ENCODE peak calls at places on chromosomes 5 and 9, in four cellular contexts. P, H, M and R are unnamed samples.

GRCh38 chr5:92222449-92222848 is 839.3 kb upstream of the ARRDC3 start:
- DNase-seq in P (peak), H (no peak), M (peak), R (no peak)

GRCh38 chr9:36818242-36818938 is 215.7 kb downstream of the PAX5 start:
- DNase-seq in P (no peak), H (no peak), M (peak), R (no peak)

GRCh38 chr9:6893350-6894131 is 135.8 kb downstream of the KDM4C start:
- DNase-seq in P (no peak), H (no peak), M (no peak), R (no peak)

GRCh38 chr9:137458194-137459146 is 664 bp downstream of the NSMF start:
- DNase-seq in P (peak), H (no peak), M (peak), R (no peak)

GRCh38 chr5:37900692-37901091 is 60.9 kb upstream of the GDNF start:
- DNase-seq in P (peak), H (no peak), M (peak), R (no peak)

GRCh38 chr5:424259-425110 is 18.5 kb upstream of the EXOC3 start:
- DNase-seq in P (no peak), H (no peak), M (no peak), R (no peak)

GRCh38 chr5:39714036-39714698 is 289.4 kb upstream of the DAB2 start:
- DNase-seq in P (peak), H (no peak), M (peak), R (no peak)

GRCh38 chr9:27429436-27429835 is 94.7 kb upstream of the IFNK start:
- DNase-seq in P (no peak), H (no peak), M (no peak), R (no peak)

GRCh38 chr9:96156151-96156550 is 145.8 kb downstream of the HSD17B3 start:
- DNase-seq in P (no peak), H (no peak), M (no peak), R (no peak)

GRCh38 chr5:15834596-15835245 is 334.7 kb downstream of the FBXL7 start:
- DNase-seq in P (peak), H (peak), M (peak), R (no peak)

GRCh38 chr5:84861306-84861705 is 476.6 kb upstream of the EDIL3 start:
- DNase-seq in P (peak), H (no peak), M (no peak), R (no peak)

GRCh38 chr9:121619989-121620673 is 31.3 kb upstream of the DAB2IP start:
- DNase-seq in P (no peak), H (no peak), M (no peak), R (no peak)

GRCh38 chr5:157026789-157027424 is 32.0 kb downstream of the HAVCR1 start:
- DNase-seq in P (no peak), H (no peak), M (peak), R (no peak)

GRCh38 chr9:34498511-34498910 is 24.3 kb downstream of the ENHO start:
- DNase-seq in P (no peak), H (no peak), M (no peak), R (no peak)

GRCh38 chr5:42614509-42614908 is 142.1 kb upstream of the CCDC152 start:
- DNase-seq in P (peak), H (no peak), M (no peak), R (no peak)

GRCh38 chr9:34899535-34900158 is 58.4 kb upstream of the PHF24 start:
- DNase-seq in P (peak), H (peak), M (peak), R (peak)

GRCh38 chr9:122402403-122403268 is 31.8 kb downstream of the PTGS1 start:
- DNase-seq in P (peak), H (peak), M (no peak), R (no peak)

GRCh38 chr5:66358741-66359140 is 214.6 kb downstream of the SREK1 start:
- DNase-seq in P (no peak), H (no peak), M (no peak), R (no peak)

GRCh38 chr5:65482727-65483473 is 1.2 kb upstream of the ADAMTS6 start:
- DNase-seq in P (peak), H (no peak), M (peak), R (no peak)

GRCh38 chr9:32455738-32456137 is 70.3 kb downstream of the RIGI start:
- DNase-seq in P (no peak), H (no peak), M (no peak), R (no peak)

GRCh38 chr9:38371495-38371894 is 21.0 kb upstream of the ALDH1B1 start:
- DNase-seq in P (no peak), H (no peak), M (no peak), R (no peak)
- TF ChIP-seq CTCF in P (no peak), H (peak), M (no peak), R (peak)

GRCh38 chr9:76456202-76456926 is 2.6 kb upstream of the GCNT1 start:
- DNase-seq in P (peak), H (no peak), M (peak), R (no peak)

GRCh38 chr9:76453785-76454184 is 5.2 kb upstream of the GCNT1 start:
- DNase-seq in P (peak), H (peak), M (no peak), R (no peak)

GRCh38 chr9:76463211-76463610 is 4.2 kb downstream of the GCNT1 start:
- DNase-seq in P (no peak), H (no peak), M (no peak), R (no peak)

GRCh38 chr9:76459691-76460635 is 981 bp downstream of the GCNT1 start:
- DNase-seq in P (peak), H (no peak), M (peak), R (peak)

GRCh38 chr9:76458903-76459690 is at the start of gene GCNT1:
- DNase-seq in P (peak), H (peak), M (peak), R (peak)
- TF ChIP-seq CTCF in P (peak), H (peak), M (peak), R (peak)

DNA sequence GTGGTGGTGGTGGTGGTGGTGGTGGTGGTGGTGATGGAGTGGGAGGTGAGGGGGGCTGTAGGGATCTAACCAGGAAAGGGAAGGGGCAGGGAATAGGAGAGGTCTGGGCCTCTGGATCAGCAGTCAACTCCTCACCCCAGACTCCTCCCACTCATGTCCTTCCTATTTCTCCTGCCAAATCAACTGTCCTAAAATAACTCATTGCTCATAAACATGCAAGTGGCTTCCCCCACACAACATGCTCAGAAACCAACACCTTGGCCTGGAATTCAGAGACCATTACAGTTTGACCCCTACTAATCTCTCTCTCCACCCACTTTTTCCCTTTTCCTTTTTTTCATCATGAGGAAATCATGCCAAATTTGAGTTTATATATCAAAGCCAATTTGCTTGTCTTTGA is 8.4 kb upstream of the FSD1L start:
- DNase-seq in P (no peak), H (no peak), M (no peak), R (no peak)
- TF ChIP-seq CTCF in P (no peak), H (no peak), M (no peak), R (no peak)

DNA sequence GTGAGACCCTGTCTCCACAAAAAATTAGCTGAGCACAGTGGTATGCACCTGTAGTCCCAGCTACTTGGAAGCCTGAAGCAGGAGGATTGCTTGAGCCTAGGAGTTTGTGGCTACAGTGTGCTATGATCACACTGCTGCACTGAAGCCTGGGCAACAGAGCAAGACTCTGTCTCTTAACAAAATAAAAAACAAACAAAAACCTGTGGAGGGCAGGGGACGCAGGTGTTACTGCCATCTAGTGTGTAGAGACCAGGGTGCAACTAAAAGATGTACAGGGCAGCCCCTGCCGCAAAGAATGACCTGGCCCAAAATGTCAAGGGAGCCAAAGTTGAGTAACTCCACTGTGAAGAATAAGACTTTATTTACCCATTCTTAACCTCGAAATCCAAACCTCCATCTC is 27.1 kb downstream of the ASPN start:
- DNase-seq in P (no peak), H (no peak), M (peak), R (no peak)
- TF ChIP-seq CTCF in P (peak), H (no peak), M (peak), R (peak)

DNA sequence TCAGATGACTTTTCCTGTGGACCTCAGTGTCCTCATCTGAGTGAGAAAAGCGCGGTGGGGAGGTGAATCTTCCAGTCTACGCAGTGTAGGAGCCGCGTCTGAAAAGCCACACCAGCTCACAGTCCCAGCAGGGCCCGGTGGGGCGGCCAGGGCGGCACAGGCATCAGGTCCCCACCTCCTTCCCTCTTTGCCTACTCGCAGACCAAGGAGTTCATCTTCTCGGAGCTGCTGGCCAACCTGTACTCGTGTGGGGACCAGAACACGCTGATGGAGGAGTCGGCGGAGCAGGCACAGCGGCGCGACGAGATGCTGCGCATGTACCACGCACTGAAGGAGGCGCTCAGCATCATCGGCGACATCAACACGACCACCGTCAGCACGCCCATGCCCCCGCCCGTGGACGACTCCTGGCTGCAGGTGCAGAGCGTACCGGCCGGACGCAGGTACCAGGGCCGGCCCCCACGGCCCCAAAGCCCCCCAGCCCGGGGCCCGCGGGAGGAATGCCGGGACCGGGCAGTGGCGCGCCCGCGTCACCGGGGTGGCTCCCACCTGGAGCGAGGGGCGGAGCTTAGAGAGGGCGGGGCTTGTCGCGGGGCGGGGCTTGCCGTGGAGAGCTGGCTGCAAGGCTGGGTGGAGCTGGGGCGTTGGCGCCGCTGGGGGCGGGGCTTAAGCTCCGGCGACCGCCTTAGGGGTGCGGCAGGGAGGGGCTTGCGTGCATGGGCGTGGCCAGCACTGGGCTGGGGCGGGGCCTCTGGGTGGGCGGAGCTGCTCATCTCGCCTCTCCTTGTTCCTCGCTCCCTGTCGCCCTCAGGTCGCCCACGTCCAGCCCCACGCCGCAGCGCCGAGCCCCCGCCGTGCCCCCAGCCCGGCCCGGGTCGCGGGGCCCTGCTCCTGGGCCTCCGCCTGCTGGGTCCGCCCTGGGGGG is 25.6 kb downstream of the GOLGA2 start:
- DNase-seq in P (peak), H (no peak), M (peak), R (no peak)
- TF ChIP-seq CTCF in P (no peak), H (no peak), M (no peak), R (no peak)